ENCODE peak calls at places on chromosomes 16 and 17, in nine cellular contexts. C is ovary, G is LHCN-M2, I is HS-5, D is cardiac septum, K is H9, R is NCI-H2029, E is anterior cingulate cortex, Y is DMS 273 treated with DMSO at 0.1 percent for 48 hours. N is an unnamed sample.

GRCh38 chr16:66522816-66523590 is 26.9 kb downstream of the TK2 start:
- DNase-seq in D (no peak), R (no peak), C (no peak), G (no peak), Y (no peak), I (no peak), K (no peak), E (no peak), N (no peak)

GRCh38 chr17:15945493-15946209 is 721 bp downstream of the ADORA2B start:
- DNase-seq in G (no peak), E (no peak), C (peak), I (no peak), K (no peak), Y (no peak), R (no peak), D (no peak), N (no peak)

GRCh38 chr17:2259769-2260536 is 43.6 kb downstream of the SMG6 start:
- DNase-seq in G (peak), K (no peak), Y (no peak), E (no peak), D (no peak), C (no peak), R (no peak), I (no peak), N (no peak)

GRCh38 chr17:36849871-36850348 is 87.4 kb upstream of the LHX1 start:
- DNase-seq in K (no peak), I (peak), G (peak), C (no peak), E (no peak), Y (no peak), D (no peak), R (no peak), N (no peak)

GRCh38 chr16:83903739-83904138 is 4.8 kb downstream of the MLYCD start:
- DNase-seq in I (no peak), K (no peak), D (peak), R (no peak), Y (peak), E (no peak), G (peak), C (peak), N (peak)

GRCh38 chr17:21532763-21533385 is 156.7 kb downstream of the KCNJ12 start:
- DNase-seq in I (no peak), C (no peak), G (no peak), E (no peak), D (no peak), R (no peak), K (no peak), Y (no peak), N (no peak)

GRCh38 chr17:34847939-34848338 is 113.3 kb downstream of the CCT6B start:
- DNase-seq in R (no peak), I (no peak), Y (no peak), C (no peak), K (no peak), G (no peak), D (peak), E (no peak), N (no peak)

GRCh38 chr16:25433388-25433787 is 175.7 kb upstream of the ZKSCAN2 start:
- DNase-seq in Y (no peak), G (no peak), D (no peak), E (no peak), C (no peak), R (no peak), K (no peak), I (no peak), N (no peak)

GRCh38 chr17:61754124-61754523 is 109.2 kb downstream of the BRIP1 start:
- DNase-seq in I (no peak), C (no peak), Y (no peak), E (no peak), D (no peak), K (no peak), R (no peak), G (no peak), N (no peak)

GRCh38 chr17:7851438-7852261 is 3.2 kb upstream of the TMEM88 start:
- DNase-seq in C (peak), D (peak), I (no peak), G (peak), K (peak), Y (no peak), E (peak), R (peak), N (peak)

GRCh38 chr16:55542459-55543082 is 23.9 kb upstream of the CAPNS2 start:
- DNase-seq in I (peak), G (peak), Y (no peak), K (no peak), D (no peak), R (no peak), E (no peak), C (no peak), N (no peak)

GRCh38 chr17:64202683-64203430 is 60.2 kb downstream of the TEX2 start:
- DNase-seq in E (peak), D (no peak), G (peak), K (no peak), C (no peak), R (no peak), I (peak), Y (no peak), N (peak)

GRCh38 chr16:68985855-68986254 is 119.6 kb upstream of the HAS3 start:
- DNase-seq in I (no peak), D (no peak), G (peak), K (no peak), Y (no peak), C (no peak), R (no peak), E (no peak), N (no peak)

GRCh38 chr17:8481703-8482102 is 46.0 kb downstream of the NDEL1 start:
- DNase-seq in Y (no peak), C (no peak), R (no peak), E (no peak), G (no peak), D (no peak), K (no peak), I (no peak), N (no peak)

GRCh38 chr16:86498661-86499493 is 11.4 kb upstream of the FOXF1 start:
- DNase-seq in G (no peak), R (no peak), Y (no peak), I (no peak), D (no peak), E (no peak), C (no peak), K (no peak), N (no peak)

GRCh38 chr16:56547120-56547948 is 17.5 kb upstream of the MT4 start:
- DNase-seq in C (no peak), Y (no peak), D (no peak), I (peak), G (peak), R (peak), E (peak), K (peak), N (peak)

GRCh38 chr17:32341857-32342602 is at the start of gene C17orf75:
- DNase-seq in E (peak), R (peak), D (peak), G (peak), I (no peak), Y (peak), K (peak), C (peak), N (peak)

GRCh38 chr16:30786936-30787612 is at the start of gene ZNF629:
- DNase-seq in Y (no peak), R (no peak), D (peak), K (peak), C (peak), E (peak), I (no peak), G (peak), N (peak)

GRCh38 chr16:71537643-71538042 is 11.4 kb downstream of the CHST4 start:
- DNase-seq in R (no peak), E (peak), I (no peak), G (peak), Y (no peak), K (peak), C (no peak), D (no peak), N (peak)

GRCh38 chr17:67531291-67531690 is 154.2 kb downstream of the PITPNC1 start:
- DNase-seq in G (no peak), K (peak), Y (no peak), R (peak), I (no peak), C (peak), D (no peak), E (peak), N (peak)

GRCh38 chr17:29080323-29080722 is 37.4 kb downstream of the PIPOX start:
- DNase-seq in R (no peak), Y (no peak), G (no peak), D (no peak), K (no peak), C (no peak), I (no peak), E (no peak), N (no peak)

N was measured in pons.